ENCODE peak calls at places on chromosomes 5 and 9, in four cellular contexts. O is lower lobe of right lung, Y is AG04450, J is AG10803. S is an unnamed sample.

GRCh38 chr5:77353251-77353650 is 138.9 kb downstream of the WDR41 start:
- DNase-seq in Y (no peak), O (no peak), J (no peak), S (no peak)

GRCh38 chr5:58412932-58413331 is 47.0 kb downstream of the PLK2 start:
- DNase-seq in J (no peak), Y (no peak), O (no peak), S (no peak)

GRCh38 chr5:154209591-154210081 is 19.1 kb downstream of the GALNT10 start:
- DNase-seq in Y (no peak), O (no peak), J (peak; percentile 80), S (no peak)

GRCh38 chr9:21779397-21779796 is 23.0 kb upstream of the MTAP start:
- DNase-seq in O (no peak), Y (no peak), J (peak; percentile 49), S (no peak)

GRCh38 chr5:107513337-107514125 is 157.2 kb downstream of the EFNA5 start:
- DNase-seq in O (no peak), Y (no peak), J (no peak), S (peak; percentile 89)

GRCh38 chr9:120942186-120943001 is 15.8 kb upstream of the TRAF1 start:
- DNase-seq in Y (no peak), J (peak; percentile 50), O (no peak), S (no peak)

GRCh38 chr5:132812949-132813598 is at the start of gene SOWAHA:
- DNase-seq in J (no peak), O (no peak), Y (no peak), S (no peak)

GRCh38 chr9:4986783-4987182 is 1.7 kb downstream of the JAK2 start:
- DNase-seq in J (no peak), O (no peak), Y (no peak), S (no peak)

GRCh38 chr5:168600409-168600808 is 21.2 kb upstream of the PANK3 start:
- DNase-seq in O (no peak), Y (no peak), J (no peak), S (no peak)

GRCh38 chr5:128081111-128081865 is 2.3 kb upstream of the SLC12A2 start:
- DNase-seq in Y (no peak), J (no peak), O (no peak), S (peak; percentile 23)

GRCh38 chr9:69023650-69024049 is 9.7 kb upstream of the PRKACG start:
- DNase-seq in O (no peak), Y (no peak), J (no peak), S (no peak)

GRCh38 chr5:72541501-72542235 is 34.5 kb upstream of the ZNF366 start:
- DNase-seq in Y (no peak), O (no peak), J (no peak), S (no peak)

GRCh38 chr9:35705836-35706430 is 16.2 kb upstream of the TPM2 start:
- DNase-seq in O (no peak), Y (no peak), J (no peak), S (no peak)

GRCh38 chr5:74516217-74516636 is 124.3 kb downstream of the ENC1 start:
- DNase-seq in Y (no peak), J (peak; percentile 46), O (no peak), S (no peak)

GRCh38 chr9:71079451-71079850 is 42.0 kb downstream of the TRPM3 start:
- DNase-seq in O (no peak), J (peak; percentile 73), Y (no peak), S (no peak)

GRCh38 chr5:157345485-157345884 is 79.6 kb downstream of the CYFIP2 start:
- DNase-seq in J (no peak), Y (no peak), O (no peak), S (no peak)

GRCh38 chr5:58348996-58349728 is 110.7 kb downstream of the PLK2 start:
- DNase-seq in Y (no peak), J (no peak), O (no peak), S (no peak)

GRCh38 chr9:110293246-110293645 is 36.9 kb upstream of the TXN start:
- DNase-seq in J (no peak), Y (no peak), O (no peak), S (no peak)

GRCh38 chr5:91135475-91136248 is 247.5 kb downstream of the ARRDC3 start:
- DNase-seq in O (no peak), J (no peak), Y (no peak), S (no peak)

GRCh38 chr5:143644751-143645150 is 167.2 kb upstream of the HMHB1 start:
- DNase-seq in O (no peak), J (peak; percentile 59), Y (no peak), S (no peak)

GRCh38 chr9:90835206-90835605 is 33.6 kb downstream of the SYK start:
- DNase-seq in J (no peak), O (no peak), Y (no peak), S (no peak)

GRCh38 chr9:136995370-136995769 is 998 bp downstream of the CLIC3 start:
- DNase-seq in Y (no peak), O (no peak), J (no peak), S (no peak)

GRCh38 chr9:95508968-95509850 is 7.6 kb downstream of the PTCH1 start:
- DNase-seq in O (peak; percentile 81), Y (peak; percentile 77), J (peak; percentile 85), S (peak; percentile 93)

GRCh38 chr9:85248514-85249312 is 493.0 kb downstream of the AGTPBP1 start:
- DNase-seq in O (no peak), Y (no peak), J (peak; percentile 66), S (no peak)

GRCh38 chr5:16144416-16144815 is 35.2 kb downstream of the MARCHF11 start:
- DNase-seq in O (no peak), Y (no peak), J (no peak), S (no peak)

GRCh38 chr9:92668746-92669526 is 995 bp downstream of the IPPK start:
- DNase-seq in O (no peak), J (peak; percentile 68), Y (no peak), S (peak; percentile 15)

GRCh38 chr5:96254980-96255681 is 177.9 kb downstream of the PCSK1 start:
- DNase-seq in Y (peak; percentile 89), O (no peak), J (peak; percentile 99), S (no peak)

GRCh38 chr5:138972230-138972629 is 97.1 kb upstream of the LRRTM2 start:
- DNase-seq in Y (no peak), J (peak; percentile 90), O (no peak), S (no peak)

GRCh38 chr5:155082401-155082800 is 68.8 kb downstream of the KIF4B start:
- DNase-seq in O (no peak), J (peak; percentile 76), Y (peak; percentile 30), S (no peak)

GRCh38 chr5:34490501-34491250 is 165.5 kb upstream of the RAI14 start:
- DNase-seq in J (no peak), O (no peak), Y (no peak), S (no peak)

GRCh38 chr9:86708918-86709835 is 238.1 kb downstream of the GAS1 start:
- DNase-seq in Y (no peak), O (no peak), J (peak; percentile 80), S (no peak)

GRCh38 chr9:91814681-91815212 is 135.3 kb downstream of the ROR2 start:
- DNase-seq in J (no peak), Y (no peak), O (no peak), S (no peak)

S was measured in NAMALWA.